ENCODE peak calls at places on chromosome 3, in nine cellular contexts. R, P, N, L, I, V, C, X and F are unnamed samples.
A peak's percentile ranks its signal among the peaks of the same experiment; 100 is the strongest.

GRCh38 chr3:99633887-99634558 is 4.4 kb upstream of the COL8A1 start:
- DNase-seq in R (no peak), P (no peak), N (no peak), L (no peak), I (no peak), V (no peak), C (no peak), X (no peak), F (no peak)

GRCh38 chr3:101861212-101861977 is 12.1 kb downstream of the NFKBIZ start:
- DNase-seq in R (no peak), P (no peak), N (no peak), L (no peak), I (no peak), V (no peak), C (no peak), X (no peak), F (no peak)

GRCh38 chr3:23779841-23780240 is 25.9 kb upstream of the UBE2E1 start:
- DNase-seq in R (no peak), P (no peak), N (no peak), L (no peak), I (no peak), V (no peak), C (no peak), X (no peak), F (no peak)

GRCh38 chr3:129722527-129722926 is 116.1 kb upstream of the PLXND1 start:
- DNase-seq in R (no peak), P (no peak), N (no peak), L (peak; percentile 47), I (no peak), V (no peak), C (no peak), X (no peak), F (no peak)

GRCh38 chr3:185046623-185047022 is 106.2 kb downstream of the C3orf70 start:
- DNase-seq in R (no peak), P (no peak), N (no peak), L (no peak), I (no peak), V (no peak), C (no peak), X (no peak), F (no peak)

GRCh38 chr3:51340311-51340829 is 44.7 kb upstream of the MANF start:
- DNase-seq in R (no peak), P (peak; percentile 70), N (no peak), L (peak; percentile 77), I (no peak), V (no peak), C (no peak), X (no peak), F (no peak)

GRCh38 chr3:5192568-5193319 is 5.2 kb downstream of the EDEM1 start:
- DNase-seq in R (no peak), P (no peak), N (no peak), L (no peak), I (no peak), V (no peak), C (no peak), X (no peak), F (peak; percentile 12)

GRCh38 chr3:49131040-49131439 is 1.8 kb downstream of the LAMB2 start:
- DNase-seq in R (no peak), P (no peak), N (no peak), L (no peak), I (no peak), V (no peak), C (no peak), X (no peak), F (no peak)

GRCh38 chr3:135089451-135089850 is 294.4 kb downstream of the EPHB1 start:
- DNase-seq in R (no peak), P (no peak), N (peak; percentile 50), L (no peak), I (no peak), V (no peak), C (no peak), X (no peak), F (no peak)

GRCh38 chr3:118180853-118181252 is 853.8 kb downstream of the IGSF11 start:
- DNase-seq in R (no peak), P (no peak), N (no peak), L (no peak), I (no peak), V (no peak), C (no peak), X (no peak), F (no peak)

GRCh38 chr3:19264424-19264823 is 116.1 kb downstream of the KCNH8 start:
- DNase-seq in R (no peak), P (no peak), N (no peak), L (no peak), I (no peak), V (no peak), C (no peak), X (no peak), F (no peak)

GRCh38 chr3:114624676-114625181 is 330.9 kb downstream of the TIGIT start:
- DNase-seq in R (peak; percentile 96), P (peak; percentile 96), N (peak; percentile 92), L (peak; percentile 92), I (peak; percentile 98), V (no peak), C (peak; percentile 65), X (no peak), F (peak; percentile 7)
- TF ChIP-seq POLR2A in R (peak; percentile 59), P (peak; percentile 98), N (peak; percentile 71), L (peak; percentile 38), I (no peak), V (no peak), C (no peak), X (no peak), F (no peak)

GRCh38 chr3:179302111-179302510 is 20.7 kb upstream of the ZNF639 start:
- DNase-seq in R (no peak), P (no peak), N (no peak), L (no peak), I (no peak), V (no peak), C (no peak), X (no peak), F (no peak)
- TF ChIP-seq POLR2A in R (no peak), P (no peak), N (no peak), L (no peak), I (no peak), V (no peak), C (no peak), X (no peak), F (no peak)

GRCh38 chr3:191328383-191328962 is 721 bp upstream of the CCDC50 start:
- DNase-seq in R (no peak), P (no peak), N (no peak), L (no peak), I (no peak), V (no peak), C (no peak), X (no peak), F (peak; percentile 87)

GRCh38 chr3:191327526-191327925 is 1.7 kb upstream of the CCDC50 start:
- DNase-seq in R (no peak), P (no peak), N (no peak), L (no peak), I (no peak), V (no peak), C (no peak), X (no peak), F (no peak)

GRCh38 chr3:191329654-191330308 is 545 bp downstream of the UTS2B start:
- DNase-seq in R (peak; percentile 38), P (peak; percentile 60), N (peak; percentile 82), L (peak; percentile 29), I (peak; percentile 51), V (peak; percentile 23), C (peak; percentile 54), X (peak; percentile 20), F (peak; percentile 78)

GRCh38 chr3:191330309-191330712 is at the start of gene UTS2B:
- DNase-seq in R (peak; percentile 25), P (no peak), N (no peak), L (peak; percentile 29), I (no peak), V (no peak), C (no peak), X (no peak), F (peak; percentile 54)

DNA sequence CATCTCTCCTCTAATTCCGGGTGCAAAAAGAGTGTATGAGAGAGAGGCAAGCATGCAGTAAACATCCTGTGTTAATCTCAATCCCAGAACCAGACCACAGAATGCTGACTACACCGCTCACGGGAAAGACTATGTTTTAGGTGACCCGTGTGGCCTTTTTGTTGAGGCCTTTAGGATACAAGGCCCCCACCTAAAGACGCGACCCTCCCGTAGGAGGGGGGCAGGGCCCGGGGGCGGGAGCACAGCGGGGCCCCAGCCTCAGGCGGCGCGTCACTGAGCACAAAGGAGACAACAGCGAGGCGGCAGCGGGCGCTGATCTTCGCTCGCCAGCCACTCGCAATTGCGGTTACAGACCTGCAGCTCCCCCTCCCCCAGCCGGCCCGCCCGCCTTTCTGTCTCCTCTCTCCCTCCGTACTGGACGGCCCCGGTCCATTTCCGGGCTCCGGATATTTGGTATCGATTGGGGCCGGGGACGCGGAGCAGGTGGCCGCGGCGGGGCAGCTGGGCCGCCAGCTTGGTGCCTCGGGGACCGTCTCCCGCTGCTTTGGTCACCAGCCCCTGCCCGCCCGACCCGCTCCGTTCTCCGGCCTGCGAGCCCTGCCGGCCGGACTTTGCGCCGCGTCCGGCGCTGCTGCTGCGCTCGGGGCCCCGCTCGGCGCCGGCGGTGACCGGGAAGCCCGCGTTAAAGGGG is at the start of gene CCDC50:
- DNase-seq in R (peak; percentile 85), P (peak; percentile 92), N (peak; percentile 93), L (peak; percentile 65), I (peak; percentile 91), V (peak; percentile 74), C (peak; percentile 86), X (peak; percentile 69), F (peak; percentile 84)
- TF ChIP-seq POLR2A in R (peak; percentile 32), P (peak; percentile 80), N (peak; percentile 66), L (peak; percentile 33), I (no peak), V (peak; percentile 65), C (no peak), X (peak; percentile 71), F (peak; percentile 58)

GRCh38 chr3:69803871-69804270 is 64.6 kb downstream of the MITF start:
- DNase-seq in R (no peak), P (no peak), N (no peak), L (no peak), I (no peak), V (no peak), C (no peak), X (no peak), F (no peak)
- TF ChIP-seq POLR2A in R (no peak), P (no peak), N (no peak), L (no peak), I (no peak), V (no peak), C (no peak), X (no peak), F (no peak)